ENCODE peak calls at places on chromosomes 4 and X, in seven cellular contexts. One of them, this sample, is unnamed.
A peak's percentile ranks its signal among the peaks of the same experiment; 100 is the strongest.

GRCh38 chr4:87093443-87094123 is 126.8 kb downstream of the KLHL8 start:
- DNase-seq in K562: peak; percentile 67
- DNase-seq in GM12878: peak; percentile 43
- DNase-seq in HepG2: peak; percentile 56
- DNase-seq in HCT116: peak; percentile 23
- DNase-seq in SK-N-SH: peak; percentile 67
- DNase-seq in H1: no peak
- DNase-seq in this sample: peak; percentile 31

GRCh38 chr4:183626168-183626567 is 32.8 kb downstream of the RWDD4 start:
- DNase-seq in K562: no peak
- DNase-seq in GM12878: no peak
- DNase-seq in HepG2: no peak
- DNase-seq in HCT116: no peak
- DNase-seq in SK-N-SH: no peak
- DNase-seq in H1: no peak
- DNase-seq in this sample: no peak

GRCh38 chr4:45317739-45318138 is 591.4 kb upstream of the GNPDA2 start:
- DNase-seq in K562: no peak
- DNase-seq in GM12878: no peak
- DNase-seq in HepG2: no peak
- DNase-seq in HCT116: no peak
- DNase-seq in SK-N-SH: no peak
- DNase-seq in H1: no peak
- DNase-seq in this sample: no peak

GRCh38 chr4:99816611-99817309 is at the start of gene DAPP1:
- DNase-seq in K562: no peak
- DNase-seq in GM12878: peak; percentile 94
- DNase-seq in HepG2: no peak
- DNase-seq in HCT116: no peak
- DNase-seq in SK-N-SH: no peak
- DNase-seq in H1: no peak
- DNase-seq in this sample: peak; percentile 58

GRCh38 chr4:3297066-3297859 is 4.4 kb downstream of the RGS12 start:
- DNase-seq in K562: no peak
- DNase-seq in GM12878: no peak
- DNase-seq in HepG2: no peak
- DNase-seq in HCT116: no peak
- DNase-seq in SK-N-SH: no peak
- DNase-seq in H1: peak; percentile 42
- DNase-seq in this sample: no peak

GRCh38 chrX:95662200-95662599 is 1022.4 kb upstream of the DIAPH2 start:
- DNase-seq in K562: no peak
- DNase-seq in GM12878: no peak
- DNase-seq in HepG2: no peak
- DNase-seq in HCT116: no peak
- DNase-seq in SK-N-SH: no peak
- DNase-seq in H1: no peak
- DNase-seq in this sample: no peak

GRCh38 chrX:74520291-74520690 is 94.1 kb downstream of the RLIM start:
- DNase-seq in K562: no peak
- DNase-seq in GM12878: no peak
- DNase-seq in HepG2: no peak
- DNase-seq in HCT116: no peak
- DNase-seq in SK-N-SH: no peak
- DNase-seq in H1: no peak
- DNase-seq in this sample: no peak

GRCh38 chr4:80393246-80393969 is 57.9 kb downstream of the CFAP299 start:
- DNase-seq in K562: no peak
- DNase-seq in GM12878: no peak
- DNase-seq in HepG2: no peak
- DNase-seq in HCT116: no peak
- DNase-seq in SK-N-SH: no peak
- DNase-seq in H1: no peak
- DNase-seq in this sample: no peak

GRCh38 chrX:50905334-50905733 is 5.2 kb upstream of the BMP15 start:
- DNase-seq in K562: peak; percentile 7
- DNase-seq in GM12878: no peak
- DNase-seq in HepG2: peak; percentile 4
- DNase-seq in HCT116: no peak
- DNase-seq in SK-N-SH: no peak
- DNase-seq in H1: peak; percentile 49
- DNase-seq in this sample: peak; percentile 60

GRCh38 chr4:53592686-53593641 is 1.7 kb upstream of the LNX1 start:
- DNase-seq in K562: peak; percentile 72
- DNase-seq in GM12878: no peak
- DNase-seq in HepG2: no peak
- DNase-seq in HCT116: no peak
- DNase-seq in SK-N-SH: no peak
- DNase-seq in H1: peak; percentile 77
- DNase-seq in this sample: peak; percentile 92

GRCh38 chr4:25441519-25442117 is 64.6 kb downstream of the ANAPC4 start:
- DNase-seq in K562: peak; percentile 43
- DNase-seq in GM12878: no peak
- DNase-seq in HepG2: peak; percentile 44
- DNase-seq in HCT116: peak; percentile 52
- DNase-seq in SK-N-SH: peak; percentile 52
- DNase-seq in H1: peak; percentile 77
- DNase-seq in this sample: peak; percentile 77

GRCh38 chr4:110904435-110905050 is 281.7 kb upstream of the PITX2 start:
- DNase-seq in K562: no peak
- DNase-seq in GM12878: no peak
- DNase-seq in HepG2: no peak
- DNase-seq in HCT116: peak; percentile 0
- DNase-seq in SK-N-SH: no peak
- DNase-seq in H1: no peak
- DNase-seq in this sample: no peak

GRCh38 chr4:38529189-38530115 is 134.5 kb upstream of the KLF3 start:
- DNase-seq in K562: peak; percentile 91
- DNase-seq in GM12878: peak; percentile 35
- DNase-seq in HepG2: no peak
- DNase-seq in HCT116: no peak
- DNase-seq in SK-N-SH: no peak
- DNase-seq in H1: no peak
- DNase-seq in this sample: peak; percentile 5

GRCh38 chr4:3787489-3788365 is 21.5 kb downstream of the ADRA2C start:
- DNase-seq in K562: no peak
- DNase-seq in GM12878: no peak
- DNase-seq in HepG2: no peak
- DNase-seq in HCT116: no peak
- DNase-seq in SK-N-SH: no peak
- DNase-seq in H1: no peak
- DNase-seq in this sample: no peak

GRCh38 chr4:98627883-98628282 is 30.5 kb downstream of the TSPAN5 start:
- DNase-seq in K562: no peak
- DNase-seq in GM12878: no peak
- DNase-seq in HepG2: no peak
- DNase-seq in HCT116: peak; percentile 31
- DNase-seq in SK-N-SH: no peak
- DNase-seq in H1: no peak
- DNase-seq in this sample: no peak

GRCh38 chrX:3175659-3176438 is 134.6 kb downstream of the ARSF start:
- DNase-seq in K562: no peak
- DNase-seq in GM12878: no peak
- DNase-seq in HepG2: no peak
- DNase-seq in HCT116: no peak
- DNase-seq in SK-N-SH: no peak
- DNase-seq in H1: no peak
- DNase-seq in this sample: no peak

GRCh38 chrX:49177338-49177833 is 5.7 kb downstream of the PLP2 start:
- DNase-seq in K562: peak; percentile 44
- DNase-seq in GM12878: no peak
- DNase-seq in HepG2: no peak
- DNase-seq in HCT116: no peak
- DNase-seq in SK-N-SH: no peak
- DNase-seq in H1: no peak
- DNase-seq in this sample: no peak

GRCh38 chr4:119106036-119107000 is 29.3 kb upstream of the MYOZ2 start:
- DNase-seq in K562: no peak
- DNase-seq in GM12878: no peak
- DNase-seq in HepG2: no peak
- DNase-seq in HCT116: no peak
- DNase-seq in SK-N-SH: no peak
- DNase-seq in H1: no peak
- DNase-seq in this sample: peak; percentile 76

GRCh38 chr4:35038079-35038805 is 1206.1 kb downstream of the ARAP2 start:
- DNase-seq in K562: no peak
- DNase-seq in GM12878: no peak
- DNase-seq in HepG2: no peak
- DNase-seq in HCT116: no peak
- DNase-seq in SK-N-SH: peak; percentile 5
- DNase-seq in H1: no peak
- DNase-seq in this sample: no peak

GRCh38 chr4:184385705-184386141 is 88.6 kb downstream of the IRF2 start:
- DNase-seq in K562: no peak
- DNase-seq in GM12878: no peak
- DNase-seq in HepG2: peak; percentile 92
- DNase-seq in HCT116: no peak
- DNase-seq in SK-N-SH: no peak
- DNase-seq in H1: no peak
- DNase-seq in this sample: no peak

GRCh38 chr4:153223935-153224334 is 19.7 kb downstream of the TRIM2 start:
- DNase-seq in K562: no peak
- DNase-seq in GM12878: no peak
- DNase-seq in HepG2: no peak
- DNase-seq in HCT116: no peak
- DNase-seq in SK-N-SH: no peak
- DNase-seq in H1: no peak
- DNase-seq in this sample: no peak

GRCh38 chr4:51895158-51895557 is 52.2 kb downstream of the DCUN1D4 start:
- DNase-seq in K562: no peak
- DNase-seq in GM12878: no peak
- DNase-seq in HepG2: no peak
- DNase-seq in HCT116: no peak
- DNase-seq in SK-N-SH: no peak
- DNase-seq in H1: no peak
- DNase-seq in this sample: no peak

DNA sequence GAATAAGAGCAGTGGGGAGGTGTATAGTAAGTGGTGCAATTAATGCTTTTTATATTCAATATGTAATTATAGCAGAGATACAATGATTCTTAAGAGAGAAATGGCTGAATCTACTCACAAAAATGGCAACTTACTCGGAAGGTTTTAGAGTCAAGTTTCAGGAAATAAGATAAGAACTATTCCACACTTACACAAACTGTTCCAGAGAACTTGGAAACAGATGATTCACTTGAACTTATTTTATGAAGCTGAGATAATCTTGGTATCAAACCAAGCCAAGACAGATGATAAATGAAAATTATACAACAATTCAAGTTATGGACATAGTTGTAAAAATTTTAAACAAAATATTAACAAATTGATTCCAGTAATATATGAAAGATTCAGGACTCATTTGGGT is 311.3 kb upstream of the HS3ST1 start:
- DNase-seq in K562: no peak
- DNase-seq in GM12878: no peak
- DNase-seq in HepG2: no peak
- DNase-seq in HCT116: no peak
- DNase-seq in SK-N-SH: no peak
- DNase-seq in H1: no peak
- DNase-seq in this sample: no peak
- TF ChIP-seq JUND in K562: no peak
- TF ChIP-seq JUND in GM12878: no peak
- TF ChIP-seq JUND in HepG2: no peak
- TF ChIP-seq JUND in HCT116: no peak
- TF ChIP-seq JUND in SK-N-SH: no peak
- TF ChIP-seq JUND in H1: no peak
- TF ChIP-seq JUND in this sample: no peak

DNA sequence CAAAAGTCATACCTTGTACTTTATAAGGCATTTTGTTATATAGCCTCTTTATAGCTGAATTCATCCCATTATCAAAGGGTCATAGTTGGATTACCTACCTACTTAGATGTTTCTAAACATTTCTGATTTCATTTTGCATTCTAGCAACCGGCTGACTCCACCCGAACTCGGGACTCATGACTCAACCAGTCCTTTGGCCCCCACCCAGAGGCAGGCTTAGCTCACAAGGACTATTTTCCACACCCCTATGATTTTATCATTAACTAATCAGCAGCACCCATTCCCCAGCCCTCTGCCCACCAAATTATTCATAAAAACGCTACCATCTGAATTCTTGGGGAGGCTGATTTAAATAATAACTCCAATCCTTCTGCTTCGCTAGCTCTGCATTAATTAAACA is 80.0 kb upstream of the EGFL6 start:
- DNase-seq in K562: no peak
- DNase-seq in GM12878: no peak
- DNase-seq in HepG2: no peak
- DNase-seq in HCT116: no peak
- DNase-seq in SK-N-SH: no peak
- DNase-seq in H1: no peak
- DNase-seq in this sample: no peak
- TF ChIP-seq JUND in K562: no peak
- TF ChIP-seq JUND in GM12878: no peak
- TF ChIP-seq JUND in HepG2: no peak
- TF ChIP-seq JUND in HCT116: no peak
- TF ChIP-seq JUND in SK-N-SH: no peak
- TF ChIP-seq JUND in H1: no peak
- TF ChIP-seq JUND in this sample: no peak

GRCh38 chr4:125847518-125847917 is 532.8 kb downstream of the FAT4 start:
- DNase-seq in K562: no peak
- DNase-seq in GM12878: no peak
- DNase-seq in HepG2: no peak
- DNase-seq in HCT116: no peak
- DNase-seq in SK-N-SH: no peak
- DNase-seq in H1: no peak
- DNase-seq in this sample: no peak

DNA sequence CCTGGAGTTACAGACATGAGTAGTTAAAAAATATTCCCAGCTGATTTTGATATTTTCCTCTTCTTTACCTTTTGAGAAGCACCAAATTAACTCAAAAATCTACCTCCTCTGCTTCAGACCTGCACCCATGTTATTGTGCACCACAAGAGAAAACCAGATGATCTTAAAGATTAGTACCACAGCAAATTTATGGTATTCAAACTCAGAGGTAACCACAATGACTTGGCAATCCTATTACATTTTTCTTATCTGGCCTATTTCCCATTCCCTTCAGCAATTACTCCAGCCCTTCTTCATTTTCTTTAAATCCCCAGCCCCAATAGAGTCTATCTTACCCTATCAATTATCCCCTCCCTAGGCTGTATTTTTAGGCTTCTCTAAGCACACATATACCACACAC is 535.1 kb downstream of the FAT4 start:
- DNase-seq in K562: peak; percentile 3
- DNase-seq in GM12878: no peak
- DNase-seq in HepG2: no peak
- DNase-seq in HCT116: no peak
- DNase-seq in SK-N-SH: no peak
- DNase-seq in H1: no peak
- DNase-seq in this sample: peak; percentile 18
- TF ChIP-seq JUND in K562: no peak
- TF ChIP-seq JUND in GM12878: no peak
- TF ChIP-seq JUND in HepG2: no peak
- TF ChIP-seq JUND in HCT116: no peak
- TF ChIP-seq JUND in SK-N-SH: peak; percentile 58
- TF ChIP-seq JUND in H1: no peak
- TF ChIP-seq JUND in this sample: no peak

DNA sequence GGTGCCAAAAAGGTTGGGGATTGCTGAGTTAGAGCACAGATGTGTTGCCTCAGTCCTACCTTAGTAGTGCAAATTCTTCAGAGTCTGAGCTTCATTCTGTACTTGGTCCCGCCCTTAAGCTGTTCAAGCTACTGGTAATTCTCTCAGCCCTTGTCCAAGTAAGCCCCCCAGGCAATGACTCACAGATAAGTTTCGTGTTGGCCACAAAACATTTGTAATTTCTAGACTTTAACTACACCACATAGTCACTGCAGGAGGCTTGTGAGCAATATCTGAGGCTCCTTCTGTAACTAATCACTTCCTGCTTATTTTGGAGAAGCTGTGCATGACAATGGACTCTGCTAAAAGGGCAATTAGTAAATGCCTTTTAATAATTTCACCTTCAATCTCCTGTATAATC is 1420.5 kb downstream of the PCDH7 start:
- DNase-seq in K562: no peak
- DNase-seq in GM12878: no peak
- DNase-seq in HepG2: no peak
- DNase-seq in HCT116: no peak
- DNase-seq in SK-N-SH: no peak
- DNase-seq in H1: no peak
- DNase-seq in this sample: no peak
- TF ChIP-seq JUND in K562: no peak
- TF ChIP-seq JUND in GM12878: no peak
- TF ChIP-seq JUND in HepG2: no peak
- TF ChIP-seq JUND in HCT116: peak; percentile 31
- TF ChIP-seq JUND in SK-N-SH: no peak
- TF ChIP-seq JUND in H1: no peak
- TF ChIP-seq JUND in this sample: no peak